ENCODE peak calls at places on chromosomes 7 and 10, in ten cellular contexts. One of them, this sample, is unnamed.

GRCh38 chr7:21946228-21946709 is 570 bp upstream of the CDCA7L start:
- DNase-seq in mammary epithelial cell: no peak
- DNase-seq in osteoblast: no peak
- DNase-seq in ovary: no peak
- DNase-seq in fibroblast of the aortic adventitia: no peak
- DNase-seq in GM12865: no peak
- DNase-seq in fibroblast of lung: no peak
- DNase-seq in tibial artery: no peak
- DNase-seq in HL-60: no peak
- DNase-seq in endodermal cell: no peak
- DNase-seq in this sample: no peak

GRCh38 chr7:155338632-155339320 is 41.1 kb downstream of the INSIG1 start:
- DNase-seq in tibial artery: no peak
- DNase-seq in fibroblast of the aortic adventitia: no peak
- DNase-seq in ovary: no peak
- DNase-seq in mammary epithelial cell: no peak
- DNase-seq in GM12865: no peak
- DNase-seq in osteoblast: peak; percentile 70
- DNase-seq in endodermal cell: peak; percentile 33
- DNase-seq in HL-60: no peak
- DNase-seq in fibroblast of lung: no peak
- DNase-seq in this sample: no peak

GRCh38 chr10:7397049-7397448 is 13.8 kb downstream of the SFMBT2 start:
- DNase-seq in GM12865: no peak
- DNase-seq in osteoblast: no peak
- DNase-seq in mammary epithelial cell: no peak
- DNase-seq in ovary: no peak
- DNase-seq in fibroblast of lung: no peak
- DNase-seq in endodermal cell: no peak
- DNase-seq in tibial artery: no peak
- DNase-seq in fibroblast of the aortic adventitia: no peak
- DNase-seq in HL-60: no peak
- DNase-seq in this sample: no peak

GRCh38 chr10:34698979-34699378 is 116.1 kb downstream of the PARD3 start:
- DNase-seq in osteoblast: no peak
- DNase-seq in endodermal cell: peak; percentile 30
- DNase-seq in HL-60: no peak
- DNase-seq in fibroblast of the aortic adventitia: peak; percentile 80
- DNase-seq in ovary: no peak
- DNase-seq in fibroblast of lung: peak; percentile 44
- DNase-seq in GM12865: no peak
- DNase-seq in mammary epithelial cell: peak; percentile 76
- DNase-seq in tibial artery: no peak
- DNase-seq in this sample: peak; percentile 58

GRCh38 chr10:8311526-8312070 is 257.1 kb downstream of the GATA3 start:
- DNase-seq in ovary: no peak
- DNase-seq in osteoblast: no peak
- DNase-seq in GM12865: no peak
- DNase-seq in tibial artery: no peak
- DNase-seq in endodermal cell: no peak
- DNase-seq in HL-60: no peak
- DNase-seq in mammary epithelial cell: no peak
- DNase-seq in fibroblast of lung: no peak
- DNase-seq in fibroblast of the aortic adventitia: no peak
- DNase-seq in this sample: no peak

GRCh38 chr7:30930621-30931020 is 19.0 kb downstream of the AQP1 start:
- DNase-seq in tibial artery: no peak
- DNase-seq in fibroblast of the aortic adventitia: no peak
- DNase-seq in ovary: peak; percentile 14
- DNase-seq in mammary epithelial cell: no peak
- DNase-seq in endodermal cell: peak; percentile 35
- DNase-seq in GM12865: no peak
- DNase-seq in HL-60: no peak
- DNase-seq in fibroblast of lung: no peak
- DNase-seq in osteoblast: peak; percentile 62
- DNase-seq in this sample: no peak

GRCh38 chr10:114767101-114767588 is 54.4 kb upstream of the FHIP2A start:
- DNase-seq in ovary: no peak
- DNase-seq in fibroblast of lung: peak; percentile 62
- DNase-seq in HL-60: no peak
- DNase-seq in fibroblast of the aortic adventitia: peak; percentile 55
- DNase-seq in endodermal cell: no peak
- DNase-seq in mammary epithelial cell: peak; percentile 49
- DNase-seq in tibial artery: no peak
- DNase-seq in osteoblast: peak; percentile 95
- DNase-seq in GM12865: no peak
- DNase-seq in this sample: peak; percentile 58

GRCh38 chr10:86966008-86966654 is 2.2 kb upstream of the ADIRF start:
- DNase-seq in fibroblast of lung: no peak
- DNase-seq in endodermal cell: no peak
- DNase-seq in mammary epithelial cell: no peak
- DNase-seq in tibial artery: no peak
- DNase-seq in fibroblast of the aortic adventitia: no peak
- DNase-seq in ovary: no peak
- DNase-seq in GM12865: peak; percentile 74
- DNase-seq in osteoblast: no peak
- DNase-seq in HL-60: no peak
- DNase-seq in this sample: no peak

GRCh38 chr7:9719303-9719702 is 1254.4 kb upstream of the PHF14 start:
- DNase-seq in mammary epithelial cell: no peak
- DNase-seq in tibial artery: no peak
- DNase-seq in fibroblast of lung: no peak
- DNase-seq in GM12865: no peak
- DNase-seq in ovary: no peak
- DNase-seq in osteoblast: no peak
- DNase-seq in fibroblast of the aortic adventitia: no peak
- DNase-seq in endodermal cell: no peak
- DNase-seq in HL-60: no peak
- DNase-seq in this sample: no peak

GRCh38 chr10:110214380-110214826 is 7.0 kb downstream of the MXI1 start:
- DNase-seq in osteoblast: no peak
- DNase-seq in endodermal cell: no peak
- DNase-seq in HL-60: no peak
- DNase-seq in GM12865: peak; percentile 75
- DNase-seq in ovary: no peak
- DNase-seq in mammary epithelial cell: no peak
- DNase-seq in fibroblast of lung: peak; percentile 58
- DNase-seq in fibroblast of the aortic adventitia: no peak
- DNase-seq in tibial artery: no peak
- DNase-seq in this sample: no peak

GRCh38 chr7:48311464-48311863 is 140.2 kb downstream of the ABCA13 start:
- DNase-seq in tibial artery: no peak
- DNase-seq in GM12865: no peak
- DNase-seq in fibroblast of lung: no peak
- DNase-seq in osteoblast: no peak
- DNase-seq in ovary: no peak
- DNase-seq in HL-60: no peak
- DNase-seq in mammary epithelial cell: no peak
- DNase-seq in endodermal cell: no peak
- DNase-seq in fibroblast of the aortic adventitia: no peak
- DNase-seq in this sample: no peak

GRCh38 chr7:127730658-127731276 is 78.8 kb downstream of the SND1 start:
- DNase-seq in fibroblast of the aortic adventitia: no peak
- DNase-seq in fibroblast of lung: no peak
- DNase-seq in endodermal cell: no peak
- DNase-seq in HL-60: no peak
- DNase-seq in ovary: no peak
- DNase-seq in GM12865: no peak
- DNase-seq in mammary epithelial cell: no peak
- DNase-seq in osteoblast: no peak
- DNase-seq in tibial artery: no peak
- DNase-seq in this sample: no peak

GRCh38 chr7:20454202-20454601 is 123.5 kb downstream of the ITGB8 start:
- DNase-seq in mammary epithelial cell: no peak
- DNase-seq in endodermal cell: no peak
- DNase-seq in GM12865: no peak
- DNase-seq in osteoblast: no peak
- DNase-seq in tibial artery: no peak
- DNase-seq in HL-60: no peak
- DNase-seq in fibroblast of lung: no peak
- DNase-seq in fibroblast of the aortic adventitia: no peak
- DNase-seq in ovary: no peak
- DNase-seq in this sample: no peak

GRCh38 chr7:98116656-98117461 is 10.2 kb downstream of the LMTK2 start:
- DNase-seq in HL-60: no peak
- DNase-seq in GM12865: no peak
- DNase-seq in fibroblast of lung: peak; percentile 52
- DNase-seq in ovary: peak; percentile 58
- DNase-seq in tibial artery: no peak
- DNase-seq in mammary epithelial cell: peak; percentile 14
- DNase-seq in osteoblast: peak; percentile 51
- DNase-seq in endodermal cell: no peak
- DNase-seq in fibroblast of the aortic adventitia: no peak
- DNase-seq in this sample: peak; percentile 71

GRCh38 chr7:44331682-44332081 is 6.3 kb upstream of the CAMK2B start:
- DNase-seq in mammary epithelial cell: no peak
- DNase-seq in fibroblast of the aortic adventitia: no peak
- DNase-seq in fibroblast of lung: no peak
- DNase-seq in osteoblast: no peak
- DNase-seq in endodermal cell: no peak
- DNase-seq in GM12865: no peak
- DNase-seq in HL-60: no peak
- DNase-seq in ovary: no peak
- DNase-seq in tibial artery: no peak
- DNase-seq in this sample: peak; percentile 51

GRCh38 chr10:65423043-65423442 is 1502.8 kb upstream of the LRRTM3 start:
- DNase-seq in osteoblast: peak; percentile 15
- DNase-seq in HL-60: no peak
- DNase-seq in fibroblast of lung: no peak
- DNase-seq in mammary epithelial cell: no peak
- DNase-seq in fibroblast of the aortic adventitia: no peak
- DNase-seq in endodermal cell: no peak
- DNase-seq in ovary: no peak
- DNase-seq in tibial artery: no peak
- DNase-seq in GM12865: peak; percentile 1
- DNase-seq in this sample: no peak

GRCh38 chr7:24665564-24666294 is 91.5 kb downstream of the GSDME start:
- DNase-seq in tibial artery: no peak
- DNase-seq in ovary: peak; percentile 50
- DNase-seq in HL-60: peak; percentile 3
- DNase-seq in GM12865: peak; percentile 69
- DNase-seq in osteoblast: no peak
- DNase-seq in fibroblast of lung: peak; percentile 75
- DNase-seq in fibroblast of the aortic adventitia: peak; percentile 79
- DNase-seq in endodermal cell: peak; percentile 72
- DNase-seq in mammary epithelial cell: peak; percentile 23
- DNase-seq in this sample: peak; percentile 74

GRCh38 chr7:130559184-130559583 is 67.3 kb downstream of the MEST start:
- DNase-seq in tibial artery: no peak
- DNase-seq in osteoblast: no peak
- DNase-seq in mammary epithelial cell: no peak
- DNase-seq in endodermal cell: no peak
- DNase-seq in ovary: no peak
- DNase-seq in GM12865: no peak
- DNase-seq in fibroblast of lung: no peak
- DNase-seq in fibroblast of the aortic adventitia: no peak
- DNase-seq in HL-60: no peak
- DNase-seq in this sample: no peak

GRCh38 chr7:86644282-86645173 is 819 bp downstream of the GRM3 start:
- DNase-seq in mammary epithelial cell: no peak
- DNase-seq in HL-60: no peak
- DNase-seq in tibial artery: no peak
- DNase-seq in ovary: no peak
- DNase-seq in endodermal cell: peak; percentile 86
- DNase-seq in fibroblast of lung: no peak
- DNase-seq in osteoblast: no peak
- DNase-seq in fibroblast of the aortic adventitia: no peak
- DNase-seq in GM12865: no peak
- DNase-seq in this sample: no peak
- H3K4me3 ChIP-seq in mammary epithelial cell: no peak overlapping the region
- H3K4me3 ChIP-seq in HL-60: no peak overlapping the region
- H3K4me3 ChIP-seq in tibial artery: peak overlapping the region; percentile 29
- H3K4me3 ChIP-seq in ovary: peak overlapping the region; percentile 6
- H3K4me3 ChIP-seq in endodermal cell: peak overlapping the region; percentile 78
- H3K4me3 ChIP-seq in fibroblast of lung: no peak overlapping the region
- H3K4me3 ChIP-seq in osteoblast: no peak overlapping the region
- H3K4me3 ChIP-seq in fibroblast of the aortic adventitia: no peak overlapping the region
- H3K4me3 ChIP-seq in GM12865: no peak overlapping the region
- H3K4me3 ChIP-seq in this sample: no peak overlapping the region

GRCh38 chr10:59387951-59388431 is 25.6 kb upstream of the FAM13C start:
- DNase-seq in mammary epithelial cell: peak; percentile 68
- DNase-seq in GM12865: no peak
- DNase-seq in ovary: no peak
- DNase-seq in endodermal cell: no peak
- DNase-seq in HL-60: no peak
- DNase-seq in tibial artery: no peak
- DNase-seq in fibroblast of lung: peak; percentile 96
- DNase-seq in fibroblast of the aortic adventitia: peak; percentile 90
- DNase-seq in osteoblast: no peak
- DNase-seq in this sample: peak; percentile 82
- TF ChIP-seq CTCF in mammary epithelial cell: no peak
- TF ChIP-seq CTCF in GM12865: no peak
- TF ChIP-seq CTCF in ovary: no peak
- TF ChIP-seq CTCF in endodermal cell: no peak
- TF ChIP-seq CTCF in HL-60: no peak
- TF ChIP-seq CTCF in tibial artery: no peak
- TF ChIP-seq CTCF in fibroblast of lung: no peak
- TF ChIP-seq CTCF in fibroblast of the aortic adventitia: no peak
- TF ChIP-seq CTCF in osteoblast: no peak
- TF ChIP-seq CTCF in this sample: no peak

GRCh38 chr10:24882047-24882698 is 70.2 kb downstream of the PRTFDC1 start:
- DNase-seq in HL-60: no peak
- DNase-seq in fibroblast of lung: peak; percentile 83
- DNase-seq in mammary epithelial cell: peak; percentile 24
- DNase-seq in endodermal cell: no peak
- DNase-seq in ovary: no peak
- DNase-seq in fibroblast of the aortic adventitia: peak; percentile 63
- DNase-seq in tibial artery: peak; percentile 44
- DNase-seq in osteoblast: no peak
- DNase-seq in GM12865: peak; percentile 70
- DNase-seq in this sample: peak; percentile 81
- H3K4me3 ChIP-seq in HL-60: no peak overlapping the region
- H3K4me3 ChIP-seq in fibroblast of lung: no peak overlapping the region
- H3K4me3 ChIP-seq in mammary epithelial cell: no peak overlapping the region
- H3K4me3 ChIP-seq in endodermal cell: no peak overlapping the region
- H3K4me3 ChIP-seq in ovary: no peak overlapping the region
- H3K4me3 ChIP-seq in fibroblast of the aortic adventitia: no peak overlapping the region
- H3K4me3 ChIP-seq in tibial artery: no peak overlapping the region
- H3K4me3 ChIP-seq in osteoblast: peak overlapping the region; percentile 36
- H3K4me3 ChIP-seq in GM12865: no peak overlapping the region
- H3K4me3 ChIP-seq in this sample: no peak overlapping the region

GRCh38 chr7:152459724-152460251 is 24.0 kb upstream of the KMT2C start:
- DNase-seq in tibial artery: peak; percentile 35
- DNase-seq in HL-60: peak; percentile 71
- DNase-seq in ovary: peak; percentile 23
- DNase-seq in fibroblast of lung: no peak
- DNase-seq in fibroblast of the aortic adventitia: no peak
- DNase-seq in mammary epithelial cell: peak; percentile 36
- DNase-seq in endodermal cell: no peak
- DNase-seq in GM12865: no peak
- DNase-seq in osteoblast: peak; percentile 56
- DNase-seq in this sample: peak; percentile 41
- TF ChIP-seq CTCF in tibial artery: no peak
- TF ChIP-seq CTCF in HL-60: no peak
- TF ChIP-seq CTCF in ovary: no peak
- TF ChIP-seq CTCF in fibroblast of lung: no peak
- TF ChIP-seq CTCF in fibroblast of the aortic adventitia: no peak
- TF ChIP-seq CTCF in mammary epithelial cell: no peak
- TF ChIP-seq CTCF in endodermal cell: no peak
- TF ChIP-seq CTCF in GM12865: no peak
- TF ChIP-seq CTCF in osteoblast: no peak
- TF ChIP-seq CTCF in this sample: no peak

GRCh38 chr7:28354601-28355062 is 57.7 kb upstream of the CREB5 start:
- DNase-seq in osteoblast: peak; percentile 79
- DNase-seq in HL-60: no peak
- DNase-seq in mammary epithelial cell: peak; percentile 97
- DNase-seq in tibial artery: no peak
- DNase-seq in ovary: no peak
- DNase-seq in fibroblast of the aortic adventitia: peak; percentile 95
- DNase-seq in endodermal cell: no peak
- DNase-seq in GM12865: no peak
- DNase-seq in fibroblast of lung: peak; percentile 100
- DNase-seq in this sample: peak; percentile 69
- H3K4me3 ChIP-seq in osteoblast: no peak overlapping the region
- H3K4me3 ChIP-seq in HL-60: no peak overlapping the region
- H3K4me3 ChIP-seq in mammary epithelial cell: no peak overlapping the region
- H3K4me3 ChIP-seq in tibial artery: no peak overlapping the region
- H3K4me3 ChIP-seq in ovary: no peak overlapping the region
- H3K4me3 ChIP-seq in fibroblast of the aortic adventitia: no peak overlapping the region
- H3K4me3 ChIP-seq in endodermal cell: no peak overlapping the region
- H3K4me3 ChIP-seq in GM12865: no peak overlapping the region
- H3K4me3 ChIP-seq in fibroblast of lung: no peak overlapping the region
- H3K4me3 ChIP-seq in this sample: no peak overlapping the region